ENCODE peak calls at places on chromosomes 12 and 14, in seven cellular contexts. X is ureter, K is NCI-H460, I is omental fat pad, O is GM20000, D is aorta, H is NCI-H69. R is an unnamed sample.

GRCh38 chr12:62771828-62772227 is 163.1 kb downstream of the PPM1H start:
- DNase-seq in D (no peak), I (no peak), K (no peak), X (no peak), O (no peak), H (no peak), R (no peak)

GRCh38 chr12:3732901-3733300 is 20.0 kb downstream of the CRACR2A start:
- DNase-seq in K (no peak), I (no peak), O (no peak), D (no peak), X (no peak), H (peak; percentile 92), R (peak; percentile 77)

GRCh38 chr12:132481771-132482745 is 7.9 kb upstream of the FBRSL1 start:
- DNase-seq in H (no peak), I (no peak), O (no peak), K (no peak), X (no peak), D (no peak), R (no peak)

GRCh38 chr14:70152704-70153103 is 36.0 kb downstream of the SLC8A3 start:
- DNase-seq in X (no peak), D (no peak), K (no peak), H (peak; percentile 95), O (no peak), I (no peak), R (peak; percentile 50)

GRCh38 chr14:49549881-49550280 is 36.3 kb downstream of the RPS29 start:
- DNase-seq in I (no peak), O (no peak), K (no peak), D (no peak), H (no peak), X (no peak), R (no peak)

GRCh38 chr14:100193417-100194357 is 34.2 kb upstream of the DEGS2 start:
- DNase-seq in D (no peak), I (no peak), H (no peak), O (peak; percentile 7), X (no peak), K (peak; percentile 15), R (no peak)

GRCh38 chr12:58412466-58412865 is 471.1 kb downstream of the ATP23 start:
- DNase-seq in D (no peak), K (no peak), H (no peak), I (no peak), O (no peak), X (no peak), R (no peak)

GRCh38 chr12:121872546-121873223 is 14.0 kb upstream of the HPD start:
- DNase-seq in K (no peak), I (no peak), D (peak; percentile 55), H (peak; percentile 92), O (no peak), X (no peak), R (peak; percentile 43)

GRCh38 chr12:109624467-109624866 is 50.9 kb downstream of the MVK start:
- DNase-seq in O (no peak), I (no peak), X (no peak), D (no peak), K (no peak), H (peak; percentile 82), R (peak; percentile 14)

GRCh38 chr12:13183621-13184020 is 12.9 kb upstream of the EMP1 start:
- DNase-seq in I (no peak), O (no peak), H (no peak), K (no peak), X (no peak), D (no peak), R (no peak)

GRCh38 chr12:14964401-14964800 is 3.0 kb upstream of the ARHGDIB start:
- DNase-seq in K (no peak), H (no peak), I (no peak), D (no peak), X (no peak), O (no peak), R (no peak)

GRCh38 chr12:114982760-114983159 is 298.8 kb upstream of the TBX3 start:
- DNase-seq in X (no peak), K (no peak), O (no peak), D (no peak), I (no peak), H (no peak), R (no peak)

GRCh38 chr14:101130861-101131260 is 227.3 kb upstream of the RTL1 start:
- DNase-seq in H (no peak), D (no peak), K (no peak), I (no peak), X (no peak), O (no peak), R (no peak)

GRCh38 chr14:95488376-95489162 is 27.9 kb downstream of the SYNE3 start:
- DNase-seq in I (no peak), X (no peak), K (no peak), D (no peak), O (no peak), H (peak; percentile 81), R (no peak)

GRCh38 chr12:2686280-2686646 is 108.5 kb upstream of the FKBP4 start:
- DNase-seq in H (no peak), X (no peak), D (no peak), K (no peak), O (no peak), I (no peak), R (no peak)

GRCh38 chr12:2347137-2347843 is 294.5 kb downstream of the CACNA1C start:
- DNase-seq in K (no peak), X (no peak), H (no peak), I (no peak), O (no peak), D (no peak), R (no peak)

R was measured in NCI-H146.